ENCODE peak calls at places on chromosomes 7 and 10, in ten cellular contexts. U, I, R, V, N, E, K, G, Z and X are unnamed samples.

GRCh38 chr10:60521974-60522405 is 132.3 kb upstream of the ANK3 start:
- DNase-seq in U (peak), I (no peak), R (no peak), V (no peak), N (no peak), E (peak), K (peak), G (no peak), Z (no peak), X (no peak)

GRCh38 chr7:25851332-25852248 is 300.4 kb upstream of the NFE2L3 start:
- DNase-seq in U (peak), I (peak), R (peak), V (peak), N (peak), E (peak), K (peak), G (no peak), Z (peak), X (peak)

GRCh38 chr7:27300401-27300800 is 57.8 kb downstream of the EVX1 start:
- DNase-seq in U (peak), I (no peak), R (no peak), V (no peak), N (no peak), E (no peak), K (no peak), G (no peak), Z (no peak), X (no peak)

GRCh38 chr7:19405546-19405945 is 260.3 kb upstream of the FERD3L start:
- DNase-seq in U (peak), I (peak), R (no peak), V (no peak), N (no peak), E (peak), K (peak), G (no peak), Z (no peak), X (no peak)

GRCh38 chr10:114403545-114404161 is 649 bp downstream of the AFAP1L2 start:
- DNase-seq in U (no peak), I (no peak), R (no peak), V (no peak), N (no peak), E (no peak), K (no peak), G (no peak), Z (no peak), X (no peak)

GRCh38 chr7:87391020-87391701 is 45.7 kb downstream of the CROT start:
- DNase-seq in U (no peak), I (no peak), R (no peak), V (no peak), N (no peak), E (no peak), K (no peak), G (no peak), Z (no peak), X (no peak)

GRCh38 chr10:73892314-73893080 is 18.1 kb upstream of the CAMK2G start:
- DNase-seq in U (peak), I (no peak), R (no peak), V (no peak), N (no peak), E (peak), K (peak), G (no peak), Z (no peak), X (no peak)

GRCh38 chr10:113305871-113306270 is 247.0 kb upstream of the HABP2 start:
- DNase-seq in U (no peak), I (no peak), R (no peak), V (no peak), N (no peak), E (peak), K (peak), G (no peak), Z (no peak), X (no peak)

GRCh38 chr10:689433-690226 is at the start of gene DIP2C:
- DNase-seq in U (no peak), I (peak), R (peak), V (no peak), N (peak), E (peak), K (peak), G (no peak), Z (no peak), X (no peak)

GRCh38 chr7:139562972-139563565 is 39.6 kb downstream of the CLEC2L start:
- DNase-seq in U (no peak), I (no peak), R (no peak), V (no peak), N (no peak), E (no peak), K (no peak), G (no peak), Z (no peak), X (no peak)

GRCh38 chr7:139775829-139776266 is 1.9 kb downstream of the HIPK2 start:
- DNase-seq in U (peak), I (peak), R (peak), V (peak), N (peak), E (peak), K (peak), G (peak), Z (peak), X (peak)

GRCh38 chr10:57964371-57964770 is 303.3 kb downstream of the IPMK start:
- DNase-seq in U (peak), I (peak), R (no peak), V (no peak), N (peak), E (peak), K (peak), G (no peak), Z (peak), X (no peak)

GRCh38 chr10:132595850-132596249 is 58.3 kb downstream of the INPP5A start:
- DNase-seq in U (peak), I (no peak), R (no peak), V (no peak), N (no peak), E (no peak), K (no peak), G (no peak), Z (no peak), X (no peak)

GRCh38 chr10:69071610-69072009 is 16.3 kb upstream of the SRGN start:
- DNase-seq in U (no peak), I (no peak), R (no peak), V (no peak), N (no peak), E (no peak), K (no peak), G (no peak), Z (no peak), X (no peak)

GRCh38 chr7:29937132-29937531 is 52.5 kb downstream of the SCRN1 start:
- DNase-seq in U (peak), I (no peak), R (no peak), V (no peak), N (no peak), E (no peak), K (no peak), G (no peak), Z (no peak), X (no peak)

GRCh38 chr7:30852360-30852709 is 59.3 kb upstream of the AQP1 start:
- DNase-seq in U (no peak), I (no peak), R (no peak), V (no peak), N (no peak), E (no peak), K (no peak), G (no peak), Z (no peak), X (no peak)

GRCh38 chr10:80408198-80409085 is at the start of gene PRXL2A:
- DNase-seq in U (no peak), I (no peak), R (no peak), V (peak), N (peak), E (peak), K (peak), G (peak), Z (peak), X (peak)

GRCh38 chr7:150621376-150621775 is 10.8 kb downstream of the GIMAP6 start:
- DNase-seq in U (no peak), I (no peak), R (no peak), V (no peak), N (no peak), E (no peak), K (no peak), G (no peak), Z (no peak), X (no peak)

GRCh38 chr10:3435671-3436070 is 263.1 kb upstream of the PITRM1 start:
- DNase-seq in U (peak), I (no peak), R (no peak), V (no peak), N (no peak), E (peak), K (peak), G (no peak), Z (no peak), X (no peak)

GRCh38 chr7:101094791-101095375 is 9.6 kb downstream of the TRIM56 start:
- DNase-seq in U (peak), I (peak), R (peak), V (peak), N (peak), E (no peak), K (peak), G (no peak), Z (no peak), X (no peak)